ENCODE peak calls at places on chromosomes 7 and 10, in six cellular contexts. U, T, N, W, B and P are unnamed samples.

GRCh38 chr7:6558837-6559236 is 7.6 kb upstream of the GRID2IP start:
- DNase-seq in N (no peak), T (peak; percentile 87), B (peak; percentile 53), W (no peak), U (no peak), P (no peak)

GRCh38 chr10:74851834-74852233 is 25.4 kb downstream of the KAT6B start:
- DNase-seq in N (no peak), B (no peak), W (no peak), T (no peak), U (no peak), P (no peak)

GRCh38 chr10:73803680-73804286 is 7.6 kb downstream of the NDST2 start:
- DNase-seq in B (no peak), N (no peak), W (peak; percentile 16), T (no peak), U (no peak), P (no peak)

GRCh38 chr7:4725014-4725951 is 43.2 kb downstream of the FOXK1 start:
- DNase-seq in U (peak; percentile 64), B (peak; percentile 73), N (peak; percentile 66), W (peak; percentile 79), T (peak; percentile 72), P (peak; percentile 85)

GRCh38 chr10:128633864-128634541 is 507.8 kb upstream of the MKI67 start:
- DNase-seq in T (no peak), W (no peak), U (no peak), N (no peak), B (peak; percentile 25), P (no peak)

GRCh38 chr7:78090616-78091015 is 292.0 kb downstream of the PHTF2 start:
- DNase-seq in W (no peak), U (no peak), B (no peak), T (no peak), N (no peak), P (no peak)

GRCh38 chr10:555281-555680 is 134.2 kb downstream of the DIP2C start:
- DNase-seq in B (no peak), W (no peak), T (no peak), U (no peak), N (no peak), P (no peak)

GRCh38 chr7:54615-55014 is 137.8 kb upstream of the FAM20C start:
- DNase-seq in N (no peak), T (no peak), W (no peak), B (no peak), U (no peak), P (no peak)

GRCh38 chr7:108997479-108997878 is 427.8 kb downstream of the DNAJB9 start:
- DNase-seq in T (no peak), U (no peak), B (no peak), N (no peak), W (no peak), P (no peak)

DNA sequence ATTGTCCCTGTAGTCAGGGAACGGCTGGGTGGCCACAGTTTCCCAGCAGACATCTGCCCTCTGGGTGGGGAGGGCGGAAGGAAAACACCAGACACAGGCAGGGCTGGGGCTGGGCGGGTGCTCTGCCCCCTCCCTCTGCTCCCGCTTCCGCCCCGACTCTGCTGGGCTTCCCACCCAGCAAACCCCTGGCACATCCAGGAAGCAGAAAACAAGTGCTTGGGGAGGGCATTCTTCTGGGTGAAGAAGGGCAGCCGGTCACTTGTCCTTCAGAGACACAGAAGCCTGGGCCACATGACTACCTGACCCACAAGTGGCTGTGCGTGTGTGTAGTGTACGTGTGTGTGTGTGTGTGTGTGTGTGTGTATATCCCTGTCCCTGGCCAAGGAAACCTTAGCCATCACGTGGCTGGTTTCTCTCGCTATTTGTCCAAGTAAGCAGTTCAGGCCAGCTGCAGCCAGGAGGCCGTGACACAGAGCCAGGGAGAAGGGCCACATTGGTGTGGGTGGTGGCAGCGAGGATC is 77.9 kb downstream of the ZMIZ1 start:
- DNase-seq in U (no peak), T (no peak), W (no peak), B (no peak), N (peak; percentile 56), P (peak; percentile 89)
- H3K4me1 ChIP-seq in U (no peaks in the 10 kb centered on the region), T (peaks cover 96% of the 10 kb centered on the region), W (no peaks in the 10 kb centered on the region), B (peaks cover 54% of the 10 kb centered on the region), N (peaks cover 4% of the 10 kb centered on the region), P (peaks cover 99% of the 10 kb centered on the region)

GRCh38 chr10:79260803-79261740 is 86.2 kb upstream of the PPIF start:
- DNase-seq in U (no peak), W (peak; percentile 47), T (no peak), B (peak; percentile 64), N (peak; percentile 44), P (no peak)

GRCh38 chr10:79259834-79260233 is 87.4 kb upstream of the PPIF start:
- DNase-seq in T (no peak), N (no peak), W (peak; percentile 94), B (no peak), U (no peak), P (no peak)

GRCh38 chr10:79262131-79262530 is 85.1 kb upstream of the PPIF start:
- DNase-seq in W (no peak), N (no peak), B (no peak), U (no peak), T (no peak), P (no peak)

GRCh38 chr10:79256264-79256806 is 90.9 kb upstream of the PPIF start:
- DNase-seq in T (no peak), B (no peak), U (no peak), W (no peak), N (no peak), P (no peak)

GRCh38 chr10:79258894-79259293 is 88.4 kb upstream of the PPIF start:
- DNase-seq in T (no peak), U (no peak), B (no peak), N (no peak), W (no peak), P (no peak)
- H3K4me1 ChIP-seq in T (no peaks in the 10 kb centered on the region), U (no peaks in the 10 kb centered on the region), B (peaks cover 18% of the 10 kb centered on the region), N (peaks cover 3% of the 10 kb centered on the region), W (peaks cover 77% of the 10 kb centered on the region), P (no peaks in the 10 kb centered on the region)

DNA sequence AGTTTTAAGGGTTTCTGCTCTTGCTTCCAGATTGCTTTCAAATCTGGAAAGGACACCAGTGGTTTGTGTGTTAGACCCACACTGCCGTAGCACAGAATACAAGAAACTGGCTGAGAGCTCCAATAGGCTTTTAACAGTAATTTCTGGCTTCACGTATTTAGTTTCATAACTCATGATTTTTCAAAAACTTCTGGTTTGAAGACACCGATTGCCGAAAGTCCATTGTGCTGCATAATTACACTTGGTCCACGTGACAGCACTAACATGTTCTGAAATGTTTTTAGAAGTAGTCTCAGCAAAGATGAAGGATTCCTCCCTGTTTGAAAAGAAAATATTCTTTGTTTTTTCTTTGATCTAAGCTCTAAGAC is 3.8 kb downstream of the EGFR start:
- DNase-seq in N (no peak), B (no peak), T (no peak), W (no peak), U (no peak), P (no peak)
- H3K4me1 ChIP-seq in N (peaks cover 4% of the 10 kb centered on the region), B (no peaks in the 10 kb centered on the region), T (peaks cover 73% of the 10 kb centered on the region), W (no peaks in the 10 kb centered on the region), U (no peaks in the 10 kb centered on the region), P (peaks cover 17% of the 10 kb centered on the region)

GRCh38 chr10:72011016-72011415 is 46.8 kb downstream of the CHST3 start:
- DNase-seq in T (no peak), W (no peak), U (no peak), B (no peak), N (no peak), P (no peak)

GRCh38 chr10:72008096-72008933 is 44.1 kb downstream of the CHST3 start:
- DNase-seq in N (no peak), W (no peak), U (no peak), B (no peak), T (no peak), P (no peak)

GRCh38 chr10:72010234-72010992 is 46.2 kb downstream of the CHST3 start:
- DNase-seq in T (no peak), N (no peak), U (no peak), W (no peak), B (no peak), P (no peak)

GRCh38 chr10:72009062-72009429 is 44.9 kb downstream of the CHST3 start:
- DNase-seq in B (no peak), T (no peak), N (no peak), U (no peak), W (no peak), P (no peak)

GRCh38 chr10:72009430-72010081 is 45.4 kb downstream of the CHST3 start:
- DNase-seq in T (no peak), W (no peak), U (no peak), B (peak; percentile 57), N (peak; percentile 37), P (peak; percentile 67)
- H3K4me1 ChIP-seq in T (peaks cover 9% of the 10 kb centered on the region), W (no peaks in the 10 kb centered on the region), U (no peaks in the 10 kb centered on the region), B (peaks cover 17% of the 10 kb centered on the region), N (no peaks in the 10 kb centered on the region), P (peaks cover 8% of the 10 kb centered on the region)

DNA sequence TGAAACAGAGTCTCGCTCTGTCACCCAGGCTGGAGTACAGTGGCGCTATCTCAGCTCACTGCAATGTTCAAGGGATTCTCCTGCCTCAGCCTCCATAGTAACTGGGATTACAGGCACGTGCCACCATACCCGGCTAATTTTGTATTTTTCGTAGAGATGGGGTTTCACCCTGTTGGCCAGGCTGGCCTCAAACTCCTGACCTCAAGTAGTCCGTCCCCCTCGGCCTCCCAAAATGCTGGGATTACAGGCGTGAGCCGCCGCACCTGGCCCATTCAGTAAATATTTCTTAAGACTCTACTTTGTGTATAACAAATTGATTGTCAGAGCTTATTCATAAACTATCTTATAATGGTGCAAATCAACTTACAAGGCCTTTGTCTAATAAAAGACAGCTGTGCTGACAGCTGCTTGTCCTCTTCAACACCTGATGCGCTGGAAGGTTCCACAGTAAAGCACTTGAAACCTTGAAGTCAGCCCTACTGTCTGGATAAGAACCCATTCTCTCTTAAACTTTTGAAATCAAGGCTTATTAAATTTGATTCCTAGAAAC is 14.7 kb downstream of the ECHDC3 start:
- DNase-seq in U (no peak), B (no peak), T (no peak), W (no peak), N (no peak), P (no peak)
- H3K4me1 ChIP-seq in U (no peaks in the 10 kb centered on the region), B (no peaks in the 10 kb centered on the region), T (no peaks in the 10 kb centered on the region), W (no peaks in the 10 kb centered on the region), N (peaks cover 18% of the 10 kb centered on the region), P (peaks cover 13% of the 10 kb centered on the region)

GRCh38 chr7:81752318-81752714 is 17.5 kb downstream of the HGF start:
- DNase-seq in W (no peak), U (no peak), B (no peak), T (no peak), N (no peak), P (no peak)
- H3K4me1 ChIP-seq in W (no peaks in the 10 kb centered on the region), U (no peaks in the 10 kb centered on the region), B (no peaks in the 10 kb centered on the region), T (peaks cover 24% of the 10 kb centered on the region), N (no peaks in the 10 kb centered on the region), P (no peaks in the 10 kb centered on the region)

DNA sequence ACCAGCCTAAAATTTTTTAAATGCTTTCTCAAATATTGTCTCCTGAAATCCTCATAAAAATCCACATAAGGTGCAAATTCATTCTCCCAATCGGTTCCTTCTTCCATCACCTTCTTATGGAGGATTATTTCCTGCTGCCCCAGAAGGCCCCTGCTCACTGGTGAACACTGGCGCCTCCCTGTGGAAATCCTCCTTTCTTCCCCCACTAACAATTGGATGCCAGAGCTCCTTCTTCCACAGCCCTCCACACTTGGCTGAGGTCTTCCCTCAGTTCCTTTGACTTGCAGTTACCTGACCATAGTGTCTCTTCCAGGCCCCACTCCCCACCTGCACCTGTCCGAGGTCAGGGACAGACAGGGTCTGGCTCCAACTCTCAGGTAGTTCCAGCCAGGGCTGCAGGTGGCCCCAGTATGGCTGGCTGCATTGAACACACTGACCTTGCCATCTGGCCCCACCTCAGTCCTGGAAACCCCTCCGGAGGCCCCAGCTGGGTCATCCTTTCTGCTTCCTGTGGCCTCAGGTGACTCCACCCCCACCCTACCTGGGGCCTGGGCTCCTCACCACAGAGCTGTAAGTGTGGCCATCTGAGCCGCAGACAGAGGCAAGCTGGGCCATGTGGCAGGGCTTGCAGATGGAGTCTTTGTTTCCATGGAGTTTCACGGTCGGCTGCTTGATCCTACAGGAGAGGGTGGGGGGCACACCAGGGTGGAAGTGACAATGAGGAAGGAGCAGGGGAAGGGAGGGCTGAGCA is 18.4 kb downstream of the SPOCK2 start:
- DNase-seq in N (no peak), W (peak; percentile 58), U (no peak), T (no peak), B (peak; percentile 50), P (no peak)
- H3K4me1 ChIP-seq in N (no peaks in the 10 kb centered on the region), W (peaks cover 11% of the 10 kb centered on the region), U (no peaks in the 10 kb centered on the region), T (no peaks in the 10 kb centered on the region), B (peaks cover 8% of the 10 kb centered on the region), P (no peaks in the 10 kb centered on the region)